ENCODE peak calls at places on chromosomes 2 and 18, in six cellular contexts. T is GM12878, A is PC-9, B is MM.1S, G is neural progenitor cell, U is GM23248. Y is an unnamed sample. For H3K79me2, the result is how much of the 10 kb centered on the place peaks cover.

GRCh38 chr2:5725794-5726463 is 33.7 kb downstream of the SOX11 start:
- DNase-seq in G (peak), T (no peak), U (no peak), B (no peak), A (no peak), Y (peak)

GRCh38 chr2:150690870-150691269 is 203.4 kb upstream of the RND3 start:
- DNase-seq in B (no peak), A (no peak), U (peak), G (no peak), T (no peak), Y (peak)

GRCh38 chr2:24658531-24659202 is 134.5 kb downstream of the PTRHD1 start:
- DNase-seq in U (peak), A (no peak), B (no peak), G (no peak), T (no peak), Y (no peak)

GRCh38 chr2:26246818-26247217 is 2.1 kb downstream of the HADHB start:
- DNase-seq in B (no peak), G (no peak), T (peak), A (no peak), U (peak), Y (peak)

GRCh38 chr2:75276093-75277055 is 77.1 kb upstream of the TACR1 start:
- DNase-seq in B (no peak), A (no peak), G (no peak), T (no peak), U (peak), Y (peak)

GRCh38 chr2:13585732-13586131 is 869.0 kb downstream of the TRIB2 start:
- DNase-seq in T (no peak), U (no peak), A (no peak), G (no peak), B (no peak), Y (no peak)

GRCh38 chr2:192593561-192593960 is 398.8 kb upstream of the TMEFF2 start:
- DNase-seq in A (no peak), B (no peak), T (no peak), G (no peak), U (peak), Y (no peak)

GRCh38 chr2:26605195-26605968 is 35.8 kb downstream of the CIB4 start:
- DNase-seq in T (peak), B (peak), U (peak), G (peak), A (peak), Y (peak)

GRCh38 chr2:74513605-74514367 is 464 bp upstream of the TLX2 start:
- DNase-seq in B (no peak), A (no peak), G (peak), U (peak), T (no peak), Y (no peak)

GRCh38 chr2:241088791-241089732 is 13.0 kb downstream of the MTERF4 start:
- DNase-seq in B (no peak), U (no peak), T (no peak), A (no peak), G (no peak), Y (no peak)

GRCh38 chr2:222318026-222318711 is 19.4 kb upstream of the PAX3 start:
- DNase-seq in U (peak), A (peak), B (peak), T (no peak), G (peak), Y (peak)

GRCh38 chr2:215028231-215028630 is 110.2 kb downstream of the ABCA12 start:
- DNase-seq in U (peak), A (no peak), T (no peak), G (no peak), B (no peak), Y (peak)

GRCh38 chr2:165897741-165898140 is 55.8 kb downstream of the TTC21B start:
- DNase-seq in A (no peak), G (no peak), T (peak), U (no peak), B (no peak), Y (no peak)

GRCh38 chr18:32019251-32019943 is 772 bp downstream of the RNF125 start:
- DNase-seq in B (peak), G (peak), T (no peak), A (no peak), U (peak), Y (peak)

GRCh38 chr18:24364177-24364576 is 33.4 kb downstream of the OSBPL1A start:
- DNase-seq in A (no peak), B (no peak), T (no peak), U (no peak), G (no peak), Y (no peak)

GRCh38 chr2:150101947-150102346 is 385.5 kb downstream of the RND3 start:
- DNase-seq in G (no peak), T (no peak), B (no peak), U (no peak), A (no peak), Y (no peak)

GRCh38 chr2:241161646-241162281 is 11.5 kb downstream of the PPP1R7 start:
- DNase-seq in G (no peak), T (no peak), U (peak), A (no peak), B (no peak), Y (peak)

GRCh38 chr2:237149425-237149824 is 63.7 kb downstream of the COPS8 start:
- DNase-seq in U (peak), T (no peak), B (no peak), G (no peak), A (no peak), Y (no peak)

GRCh38 chr2:163467206-163467605 is 268.6 kb downstream of the FIGN start:
- DNase-seq in U (no peak), T (no peak), B (no peak), G (no peak), A (no peak), Y (no peak)

GRCh38 chr2:110802213-110802932 is 70.0 kb downstream of the ACOXL start:
- DNase-seq in U (no peak), G (no peak), A (no peak), T (no peak), B (no peak), Y (no peak)

GRCh38 chr2:192194866-192195547 is at the start of gene TMEFF2:
- DNase-seq in U (peak), A (no peak), G (peak), T (no peak), B (peak), Y (peak)

GRCh38 chr2:176461686-176462376 is 192.6 kb downstream of the MTX2 start:
- DNase-seq in A (no peak), G (no peak), U (peak), T (no peak), B (no peak), Y (peak)

GRCh38 chr2:202479090-202479489 is 103.0 kb downstream of the BMPR2 start:
- DNase-seq in U (no peak), G (no peak), T (no peak), A (no peak), B (no peak), Y (no peak)

GRCh38 chr2:28507806-28508764 is 12.2 kb downstream of the PLB1 start:
- DNase-seq in G (no peak), B (peak), A (peak), U (no peak), T (no peak), Y (peak)

GRCh38 chr18:74699455-74699854 is 101.8 kb downstream of the ZNF407 start:
- DNase-seq in G (no peak), T (no peak), A (no peak), B (no peak), U (no peak), Y (no peak)

GRCh38 chr2:197011777-197012641 is 85.5 kb upstream of the PGAP1 start:
- DNase-seq in B (peak), G (peak), T (no peak), A (peak), U (peak), Y (peak)

GRCh38 chr2:219298759-219299371 is 10.3 kb downstream of the PTPRN start:
- DNase-seq in B (peak), T (peak), A (peak), G (peak), U (peak), Y (peak)

GRCh38 chr18:40708726-40709125 is 1246.3 kb upstream of the PIK3C3 start:
- DNase-seq in U (no peak), B (no peak), T (no peak), A (no peak), G (no peak), Y (peak)

GRCh38 chr2:229176136-229176535 is 95.0 kb downstream of the PID1 start:
- DNase-seq in A (no peak), U (no peak), T (no peak), B (no peak), G (no peak), Y (no peak)

GRCh38 chr2:239014458-239014857 is 166.6 kb downstream of the TWIST2 start:
- DNase-seq in A (no peak), B (no peak), U (no peak), T (no peak), G (no peak), Y (no peak)

GRCh38 chr18:24271381-24272331 is 126.0 kb downstream of the OSBPL1A start:
- DNase-seq in G (peak), B (peak), A (peak), U (peak), T (no peak), Y (peak)

GRCh38 chr2:162261032-162261945 is 18.0 kb upstream of the FAP start:
- DNase-seq in G (no peak), U (peak), T (no peak), A (no peak), B (peak), Y (peak)

GRCh38 chr2:143051480-143051879 is 77.7 kb upstream of the ARHGAP15 start:
- DNase-seq in B (no peak), T (no peak), A (no peak), U (no peak), G (no peak), Y (no peak)

GRCh38 chr2:219526320-219527075 is 12.2 kb downstream of the ASIC4 start:
- DNase-seq in U (no peak), T (no peak), A (no peak), B (no peak), G (peak), Y (no peak)

DNA sequence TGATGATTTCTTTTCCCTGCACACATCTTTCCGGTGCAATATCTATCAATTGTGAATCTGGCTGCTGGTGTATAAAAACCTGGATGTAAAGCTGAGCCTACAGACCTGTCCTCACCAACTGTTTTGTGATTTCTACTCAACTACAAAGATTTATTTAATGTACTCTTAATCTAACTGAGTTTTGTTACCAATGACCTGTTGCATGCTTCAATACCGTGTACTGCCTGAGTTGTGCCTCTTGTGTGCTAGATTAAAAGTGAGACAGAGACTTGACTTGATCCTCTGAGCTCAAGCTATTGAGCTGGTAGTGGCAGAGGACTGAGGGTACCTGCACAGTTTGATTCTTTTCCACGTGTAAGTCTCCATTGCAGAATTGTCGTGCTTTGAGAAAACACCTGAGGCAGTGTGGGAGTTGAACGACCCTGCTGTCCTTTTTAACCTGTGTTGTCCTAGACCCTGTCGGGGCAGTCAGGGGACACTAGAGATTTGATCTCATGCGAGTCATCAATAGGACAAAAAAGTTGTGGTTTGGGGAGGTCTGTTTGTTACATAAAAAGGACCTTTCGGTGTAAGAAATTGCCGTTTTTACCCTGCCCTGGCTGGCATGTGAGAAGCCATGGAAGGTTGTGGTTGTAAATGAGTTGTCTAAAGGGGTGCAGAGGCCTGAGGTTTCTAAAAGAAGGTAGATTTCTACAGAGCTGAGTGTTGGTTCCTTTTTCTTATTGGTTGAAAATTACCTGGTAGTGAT is 231.3 kb downstream of the ALPK2 start:
- DNase-seq in G (no peak), B (no peak), A (no peak), U (no peak), T (no peak), Y (no peak)
- H3K79me2 ChIP-seq in G (under half), B (under half), A (under half), U (under half), T (under half), Y (under half)

GRCh38 chr2:70068119-70068518 is 19.2 kb upstream of the PCBP1 start:
- DNase-seq in U (peak), B (no peak), T (no peak), G (no peak), A (no peak), Y (peak)
- H3K79me2 ChIP-seq in U (under half), B (under half), T (under half), G (under half), A (under half), Y (under half)

DNA sequence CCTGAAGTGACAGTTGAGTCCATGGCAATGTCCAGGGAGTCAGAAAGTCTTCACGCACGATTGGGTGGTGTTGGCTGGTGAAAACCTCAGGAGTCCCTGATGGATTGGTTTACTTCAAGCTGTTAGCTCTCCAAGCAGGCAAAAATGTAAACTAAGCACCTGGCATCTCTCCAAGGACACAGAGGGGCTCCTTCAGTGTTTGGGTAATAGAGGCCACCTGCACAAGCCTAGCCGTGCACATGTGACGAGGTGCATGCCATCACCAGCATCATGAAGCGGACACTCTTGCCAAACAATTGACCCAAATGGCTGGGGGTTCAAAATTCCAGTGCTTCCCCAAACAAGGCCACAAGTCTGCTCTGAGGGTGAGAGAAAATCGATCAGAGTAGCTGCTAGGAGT is 104.7 kb upstream of the CD302 start:
- DNase-seq in T (no peak), G (no peak), A (no peak), B (no peak), U (no peak), Y (no peak)
- H3K79me2 ChIP-seq in T (half or more), G (under half), A (under half), B (half or more), U (under half), Y (under half)

GRCh38 chr2:134190807-134191203 is 63.1 kb upstream of the MGAT5 start:
- DNase-seq in T (no peak), A (no peak), U (no peak), B (no peak), G (no peak), Y (no peak)

GRCh38 chr2:134193774-134194173 is 60.1 kb upstream of the MGAT5 start:
- DNase-seq in T (no peak), A (no peak), U (no peak), B (no peak), G (no peak), Y (peak)

GRCh38 chr2:134193006-134193405 is 60.9 kb upstream of the MGAT5 start:
- DNase-seq in U (peak), G (no peak), B (no peak), A (no peak), T (no peak), Y (peak)

GRCh38 chr2:134190062-134190806 is 63.6 kb upstream of the MGAT5 start:
- DNase-seq in T (no peak), A (no peak), B (no peak), G (no peak), U (no peak), Y (no peak)

DNA sequence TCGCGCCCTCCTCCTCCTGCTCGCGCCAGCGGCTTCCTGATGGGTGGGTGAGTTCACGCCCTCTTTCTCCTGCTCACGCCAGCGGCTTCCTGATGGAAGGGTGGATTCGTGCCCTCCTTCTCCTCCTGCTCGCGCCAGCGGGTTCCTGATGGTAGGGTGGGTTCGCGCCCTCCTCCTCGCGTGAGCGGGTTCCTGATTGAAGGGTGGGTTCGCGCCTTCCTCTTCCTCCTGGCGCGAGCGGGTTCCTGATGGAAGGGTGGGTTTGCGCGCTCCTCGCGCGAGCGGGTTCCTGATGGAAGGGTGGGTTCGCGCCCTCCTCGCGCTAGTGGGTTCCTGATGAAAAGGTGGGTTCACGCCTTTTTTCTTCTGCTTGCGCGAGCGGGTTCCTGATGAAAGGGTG is 62.0 kb upstream of the MGAT5 start:
- DNase-seq in G (no peak), U (no peak), B (no peak), A (no peak), T (no peak), Y (no peak)
- H3K79me2 ChIP-seq in G (under half), U (under half), B (half or more), A (under half), T (half or more), Y (half or more)

DNA sequence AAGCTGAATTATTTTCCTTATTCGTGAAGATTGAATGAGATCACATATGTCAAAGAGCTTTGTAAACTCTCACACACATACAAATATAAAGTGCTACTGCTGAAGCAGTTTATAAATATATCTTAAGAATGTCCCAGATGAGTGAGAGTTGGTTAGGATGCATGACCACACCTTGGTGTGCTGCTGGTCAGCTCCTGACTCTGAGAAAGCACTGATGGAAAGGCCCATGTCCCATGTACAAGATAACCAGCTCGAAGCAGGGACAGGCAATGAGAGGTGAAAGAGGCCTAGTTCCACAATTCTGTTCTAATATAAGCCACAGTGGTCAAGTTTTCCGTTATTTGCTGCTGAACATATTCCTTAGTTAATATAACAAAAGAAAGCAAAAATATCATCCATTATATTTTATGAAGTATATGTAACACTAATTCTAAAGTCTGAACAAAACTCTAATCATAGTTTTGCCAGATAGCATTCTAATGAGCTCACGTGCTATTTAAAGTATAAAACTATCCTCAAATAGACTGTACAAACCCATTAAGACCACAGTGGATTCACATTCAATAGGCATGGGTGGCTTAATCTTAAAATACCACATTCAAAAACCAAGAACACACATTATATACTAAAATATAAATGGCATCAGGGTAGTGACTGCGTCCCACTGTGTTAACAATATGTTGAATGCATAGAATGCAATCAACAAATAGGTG is 49.1 kb downstream of the CHMP3 start:
- DNase-seq in G (no peak), U (no peak), T (no peak), A (no peak), B (no peak), Y (no peak)
- H3K79me2 ChIP-seq in G (under half), U (under half), T (under half), A (under half), B (under half), Y (under half)

GRCh38 chr2:3379339-3379646 is 201 bp upstream of the TRAPPC12 start:
- DNase-seq in T (no peak), B (no peak), U (no peak), A (no peak), G (no peak), Y (no peak)

GRCh38 chr2:3377279-3377611 is 373 bp downstream of the EIPR1 start:
- DNase-seq in A (peak), T (peak), G (no peak), U (peak), B (peak), Y (peak)

GRCh38 chr2:3376821-3377220 is 797 bp downstream of the EIPR1 start:
- DNase-seq in A (no peak), G (no peak), U (no peak), B (no peak), T (no peak), Y (no peak)

GRCh38 chr2:3379647-3380534 is at the start of gene TRAPPC12:
- DNase-seq in G (peak), U (peak), T (peak), A (peak), B (peak), Y (peak)

GRCh38 chr2:3377612-3378432 is at the start of gene EIPR1:
- DNase-seq in B (peak), G (peak), U (peak), T (peak), A (peak), Y (peak)
- H3K79me2 ChIP-seq in B (under half), G (half or more), U (half or more), T (under half), A (half or more), Y (under half)

Y was measured in fibroblast of lung.